ENCODE peak calls at places on chromosomes 11 and 22, in ten cellular contexts. W, Z, Y, P, O, K, U, T, Q and G are unnamed samples.

GRCh38 chr11:8186429-8186828 is 17.6 kb upstream of the RIC3 start:
- DNase-seq in W (no peak), Z (no peak), Y (no peak), P (no peak), O (no peak), K (no peak), U (no peak), T (no peak), Q (no peak), G (no peak)

GRCh38 chr11:17161515-17161914 is 46.3 kb downstream of the PIK3C2A start:
- DNase-seq in W (peak), Z (no peak), Y (no peak), P (no peak), O (no peak), K (no peak), U (no peak), T (no peak), Q (no peak), G (no peak)

GRCh38 chr22:44358723-44359440 is 46.1 kb upstream of the SHISAL1 start:
- DNase-seq in W (no peak), Z (no peak), Y (no peak), P (no peak), O (no peak), K (no peak), U (no peak), T (no peak), Q (no peak), G (no peak)

GRCh38 chr11:67538823-67539505 is 15.7 kb upstream of the CABP2 start:
- DNase-seq in W (no peak), Z (no peak), Y (no peak), P (no peak), O (no peak), K (no peak), U (no peak), T (no peak), Q (no peak), G (no peak)

GRCh38 chr11:76735218-76735480 is 48.0 kb upstream of the TSKU start:
- DNase-seq in W (no peak), Z (no peak), Y (no peak), P (no peak), O (no peak), K (peak), U (no peak), T (no peak), Q (no peak), G (no peak)

GRCh38 chr11:67680701-67681472 is 6.5 kb upstream of the ALDH3B2 start:
- DNase-seq in W (no peak), Z (no peak), Y (no peak), P (no peak), O (no peak), K (no peak), U (no peak), T (no peak), Q (no peak), G (no peak)

GRCh38 chr22:35539487-35539886 is 1.1 kb upstream of the RASD2 start:
- DNase-seq in W (no peak), Z (no peak), Y (no peak), P (no peak), O (no peak), K (no peak), U (no peak), T (no peak), Q (no peak), G (no peak)

GRCh38 chr22:46045459-46046298 is 68.7 kb upstream of the WNT7B start:
- DNase-seq in W (no peak), Z (no peak), Y (no peak), P (no peak), O (no peak), K (no peak), U (no peak), T (no peak), Q (no peak), G (no peak)

GRCh38 chr11:29162490-29162889 is 854.3 kb downstream of the KCNA4 start:
- DNase-seq in W (no peak), Z (no peak), Y (no peak), P (no peak), O (no peak), K (no peak), U (no peak), T (no peak), Q (peak), G (no peak)

GRCh38 chr22:29519996-29520395 is 33.6 kb downstream of the THOC5 start:
- DNase-seq in W (no peak), Z (no peak), Y (no peak), P (no peak), O (no peak), K (peak), U (no peak), T (no peak), Q (no peak), G (no peak)

GRCh38 chr11:11608783-11609232 is 13.0 kb downstream of the GALNT18 start:
- DNase-seq in W (no peak), Z (no peak), Y (no peak), P (no peak), O (no peak), K (no peak), U (no peak), T (peak), Q (peak), G (no peak)

GRCh38 chr11:13962562-13963168 is at the start of gene SPON1:
- DNase-seq in W (peak), Z (peak), Y (no peak), P (peak), O (no peak), K (no peak), U (peak), T (peak), Q (peak), G (peak)

DNA sequence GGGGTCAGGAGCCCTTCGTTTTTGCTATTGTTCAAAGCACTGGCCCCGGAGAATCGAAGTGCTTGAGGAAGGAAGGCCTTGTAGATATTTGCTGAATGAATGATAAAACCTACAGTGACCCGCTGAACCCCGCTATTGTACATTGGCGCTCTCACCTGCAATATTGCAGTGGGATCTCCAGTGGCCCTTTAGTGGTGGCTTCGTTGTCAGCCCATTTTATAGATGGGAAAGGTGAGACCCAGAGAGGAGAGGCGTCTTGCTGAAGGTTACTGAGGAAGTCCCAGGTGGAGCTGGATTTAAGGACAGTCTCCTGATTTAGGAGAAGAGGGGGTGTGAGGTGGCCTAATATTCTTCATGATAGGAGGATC is 1.2 kb downstream of the CDC42EP2 start:
- DNase-seq in W (no peak), Z (no peak), Y (no peak), P (no peak), O (no peak), K (no peak), U (no peak), T (no peak), Q (no peak), G (no peak)
- TF ChIP-seq CTCF in W (no peak), Z (no peak), Y (no peak), P (peak), O (no peak), K (no peak), U (peak), T (no peak), Q (no peak), G (peak)

DNA sequence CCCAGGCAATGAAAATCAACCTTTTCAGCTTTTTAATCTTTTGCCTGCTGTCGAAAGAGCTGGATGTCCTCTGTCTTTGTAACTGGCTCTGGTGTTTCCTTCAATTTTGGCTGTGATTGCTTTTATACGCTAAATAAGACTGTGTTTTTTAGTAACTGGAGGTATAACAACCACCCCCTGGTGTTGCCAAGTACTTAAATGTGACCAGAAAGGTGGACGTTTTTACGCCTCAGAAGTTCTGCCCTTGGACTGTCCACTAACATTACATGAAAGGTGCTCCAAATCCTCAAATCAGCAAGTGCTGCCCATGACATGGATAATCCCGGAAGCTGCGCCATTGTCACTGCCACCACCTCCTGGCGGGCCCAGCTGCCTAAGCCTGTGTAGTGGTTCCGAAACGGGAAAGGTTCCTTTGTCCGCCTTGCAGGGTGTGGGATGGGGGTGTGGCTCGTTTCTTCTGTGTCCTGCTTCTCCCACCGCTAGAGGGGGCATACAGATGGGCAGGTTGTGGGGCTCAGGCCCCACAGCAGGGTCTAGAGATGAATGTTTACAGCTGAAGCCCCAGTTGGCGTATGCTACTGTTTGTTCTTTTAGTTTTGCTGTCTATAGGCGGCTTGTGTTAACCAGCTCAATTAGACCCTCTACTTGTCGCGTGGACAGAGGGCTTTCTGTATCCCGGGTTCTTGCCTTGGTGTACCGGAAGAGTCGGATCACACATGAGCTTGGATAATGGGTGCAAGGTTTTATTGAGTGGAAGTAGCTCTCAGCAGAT is 82.2 kb upstream of the SEPTIN5 start:
- DNase-seq in W (no peak), Z (no peak), Y (no peak), P (no peak), O (no peak), K (no peak), U (peak), T (peak), Q (peak), G (no peak)
- TF ChIP-seq CTCF in W (peak), Z (no peak), Y (no peak), P (peak), O (peak), K (peak), U (peak), T (peak), Q (peak), G (no peak)

GRCh38 chr11:42625757-42626156 is 686.0 kb upstream of the API5 start:
- DNase-seq in W (no peak), Z (no peak), Y (no peak), P (no peak), O (no peak), K (no peak), U (no peak), T (no peak), Q (no peak), G (no peak)

GRCh38 chr11:42631223-42631843 is 680.5 kb upstream of the API5 start:
- DNase-seq in W (no peak), Z (no peak), Y (no peak), P (no peak), O (no peak), K (no peak), U (no peak), T (no peak), Q (peak), G (no peak)
- TF ChIP-seq CTCF in W (no peak), Z (no peak), Y (no peak), P (peak), O (no peak), K (no peak), U (peak), T (peak), Q (peak), G (no peak)

GRCh38 chr11:134313821-134314607 is 17.8 kb upstream of the GLB1L2 start:
- DNase-seq in W (no peak), Z (no peak), Y (no peak), P (no peak), O (no peak), K (no peak), U (no peak), T (no peak), Q (no peak), G (no peak)
- TF ChIP-seq CTCF in W (no peak), Z (no peak), Y (no peak), P (no peak), O (no peak), K (no peak), U (no peak), T (no peak), Q (no peak), G (no peak)

GRCh38 chr22:30636226-30637077 is 871 bp downstream of the SLC35E4 start:
- DNase-seq in W (peak), Z (no peak), Y (peak), P (no peak), O (no peak), K (peak), U (peak), T (no peak), Q (peak), G (peak)
- TF ChIP-seq CTCF in W (no peak), Z (no peak), Y (no peak), P (no peak), O (no peak), K (no peak), U (no peak), T (no peak), Q (no peak), G (no peak)

GRCh38 chr11:65274734-65275682 is 13.2 kb downstream of the POLA2 start:
- DNase-seq in W (peak), Z (peak), Y (peak), P (peak), O (peak), K (peak), U (peak), T (peak), Q (peak), G (no peak)
- TF ChIP-seq CTCF in W (peak), Z (peak), Y (peak), P (peak), O (peak), K (peak), U (peak), T (peak), Q (peak), G (no peak)

DNA sequence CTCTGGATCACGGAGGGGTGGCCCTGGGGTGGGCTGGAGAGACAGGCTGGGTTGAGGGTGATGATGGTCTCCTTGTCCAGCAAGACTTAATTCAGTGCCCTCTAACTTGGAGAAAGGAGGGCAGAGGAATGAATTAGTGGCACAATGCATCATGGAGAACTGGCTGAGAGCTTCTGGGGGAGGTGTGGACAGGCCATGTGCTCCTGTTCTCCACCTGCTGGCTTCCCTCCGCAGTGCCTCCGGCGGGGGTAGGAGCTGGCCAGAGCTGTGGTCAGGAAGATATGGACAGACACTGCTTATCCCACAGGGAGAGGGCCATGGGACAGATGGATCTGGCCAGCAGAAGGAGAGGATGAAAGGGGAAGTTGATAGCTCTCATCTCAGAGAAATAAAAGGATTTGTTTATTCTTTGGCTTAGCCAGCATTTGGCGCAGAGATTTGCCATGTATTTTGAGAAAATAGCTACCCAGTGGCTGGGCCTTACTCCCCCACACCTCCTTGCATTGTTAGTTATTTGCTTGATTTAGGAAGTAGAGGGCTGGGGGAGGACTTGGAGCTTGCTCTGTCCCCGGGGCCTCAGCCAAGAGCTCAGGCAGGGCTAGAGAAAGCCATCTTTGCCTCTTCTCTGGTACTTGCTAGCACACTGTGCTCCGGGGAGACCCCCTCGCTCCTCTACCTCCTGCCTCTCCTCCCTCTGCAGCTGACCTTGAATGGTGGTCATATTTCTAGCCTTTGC is 93.2 kb downstream of the SCN3B start:
- DNase-seq in W (no peak), Z (no peak), Y (no peak), P (peak), O (no peak), K (no peak), U (peak), T (peak), Q (peak), G (no peak)
- TF ChIP-seq CTCF in W (no peak), Z (no peak), Y (no peak), P (peak), O (peak), K (no peak), U (peak), T (peak), Q (peak), G (no peak)